ENCODE peak calls at places on chromosomes 3 and 15, in six cellular contexts. G is Calu3, O is fibroblast of mammary gland, M is nephron progenitor cell, H is natural killer cell, A is heart left ventricle. T is an unnamed sample.

GRCh38 chr3:119831941-119832371 is 50.1 kb downstream of the NR1I2 start:
- DNase-seq in G (no peak), O (peak; percentile 32), M (no peak), H (no peak), A (no peak), T (no peak)

GRCh38 chr15:43414196-43414595 is 43.3 kb downstream of the TUBGCP4 start:
- DNase-seq in G (no peak), O (no peak), M (no peak), H (no peak), A (no peak), T (no peak)

GRCh38 chr3:139588450-139588849 is 48.9 kb upstream of the RBP1 start:
- DNase-seq in G (peak; percentile 41), O (no peak), M (no peak), H (no peak), A (no peak), T (no peak)

GRCh38 chr3:45497963-45498362 is 96.6 kb upstream of the LIMD1 start:
- DNase-seq in G (no peak), O (no peak), M (no peak), H (no peak), A (no peak), T (no peak)

GRCh38 chr3:63862804-63863149 is 828 bp downstream of the THOC7 start:
- DNase-seq in G (no peak), O (no peak), M (no peak), H (no peak), A (no peak), T (no peak)

GRCh38 chr15:83700082-83700481 is 46.2 kb downstream of the ADAMTSL3 start:
- DNase-seq in G (no peak), O (no peak), M (no peak), H (no peak), A (no peak), T (no peak)

GRCh38 chr15:88982304-88982945 is 69.2 kb upstream of the MFGE8 start:
- DNase-seq in G (no peak), O (peak; percentile 96), M (no peak), H (no peak), A (peak; percentile 91), T (no peak)

GRCh38 chr15:100133981-100134711 is 207.6 kb downstream of the ADAMTS17 start:
- DNase-seq in G (no peak), O (no peak), M (no peak), H (no peak), A (no peak), T (no peak)

GRCh38 chr15:42191610-42192346 is 16.3 kb downstream of the VPS39 start:
- DNase-seq in G (no peak), O (no peak), M (no peak), H (no peak), A (no peak), T (no peak)

GRCh38 chr15:60087561-60087960 is 83.5 kb downstream of the FOXB1 start:
- DNase-seq in G (no peak), O (no peak), M (no peak), H (no peak), A (no peak), T (no peak)

GRCh38 chr3:158846803-158847465 is 45.1 kb downstream of the MFSD1 start:
- DNase-seq in G (no peak), O (no peak), M (no peak), H (no peak), A (no peak), T (no peak)

GRCh38 chr3:111944377-111944776 is 34.4 kb upstream of the ABHD10 start:
- DNase-seq in G (no peak), O (peak; percentile 40), M (no peak), H (no peak), A (no peak), T (no peak)

GRCh38 chr3:171878441-171879225 is 35.5 kb downstream of the TMEM212 start:
- DNase-seq in G (no peak), O (peak; percentile 74), M (no peak), H (no peak), A (no peak), T (no peak)

GRCh38 chr3:171435757-171436156 is 24.4 kb downstream of the TNIK start:
- DNase-seq in G (no peak), O (no peak), M (no peak), H (no peak), A (no peak), T (no peak)

GRCh38 chr15:98874773-98875172 is 132.8 kb downstream of the PGPEP1L start:
- DNase-seq in G (no peak), O (peak; percentile 51), M (no peak), H (no peak), A (no peak), T (no peak)

GRCh38 chr15:51038258-51039042 is 56.3 kb downstream of the TNFAIP8L3 start:
- DNase-seq in G (no peak), O (no peak), M (no peak), H (no peak), A (no peak), T (no peak)

GRCh38 chr15:67472957-67473356 is 48.0 kb upstream of the C15orf61 start:
- DNase-seq in G (no peak), O (no peak), M (no peak), H (no peak), A (no peak), T (no peak)

GRCh38 chr3:64954995-64955636 is 267.3 kb upstream of the ADAMTS9 start:
- DNase-seq in G (peak; percentile 23), O (no peak), M (peak; percentile 13), H (no peak), A (peak; percentile 20), T (no peak)

GRCh38 chr15:93063292-93063671 is 25.7 kb downstream of the RGMA start:
- DNase-seq in G (no peak), O (no peak), M (no peak), H (no peak), A (no peak), T (no peak)

GRCh38 chr3:49358217-49358883 is at the start of gene GPX1:
- DNase-seq in G (peak; percentile 94), O (peak; percentile 95), M (peak; percentile 95), H (peak; percentile 66), A (peak; percentile 96), T (peak; percentile 91)

DNA sequence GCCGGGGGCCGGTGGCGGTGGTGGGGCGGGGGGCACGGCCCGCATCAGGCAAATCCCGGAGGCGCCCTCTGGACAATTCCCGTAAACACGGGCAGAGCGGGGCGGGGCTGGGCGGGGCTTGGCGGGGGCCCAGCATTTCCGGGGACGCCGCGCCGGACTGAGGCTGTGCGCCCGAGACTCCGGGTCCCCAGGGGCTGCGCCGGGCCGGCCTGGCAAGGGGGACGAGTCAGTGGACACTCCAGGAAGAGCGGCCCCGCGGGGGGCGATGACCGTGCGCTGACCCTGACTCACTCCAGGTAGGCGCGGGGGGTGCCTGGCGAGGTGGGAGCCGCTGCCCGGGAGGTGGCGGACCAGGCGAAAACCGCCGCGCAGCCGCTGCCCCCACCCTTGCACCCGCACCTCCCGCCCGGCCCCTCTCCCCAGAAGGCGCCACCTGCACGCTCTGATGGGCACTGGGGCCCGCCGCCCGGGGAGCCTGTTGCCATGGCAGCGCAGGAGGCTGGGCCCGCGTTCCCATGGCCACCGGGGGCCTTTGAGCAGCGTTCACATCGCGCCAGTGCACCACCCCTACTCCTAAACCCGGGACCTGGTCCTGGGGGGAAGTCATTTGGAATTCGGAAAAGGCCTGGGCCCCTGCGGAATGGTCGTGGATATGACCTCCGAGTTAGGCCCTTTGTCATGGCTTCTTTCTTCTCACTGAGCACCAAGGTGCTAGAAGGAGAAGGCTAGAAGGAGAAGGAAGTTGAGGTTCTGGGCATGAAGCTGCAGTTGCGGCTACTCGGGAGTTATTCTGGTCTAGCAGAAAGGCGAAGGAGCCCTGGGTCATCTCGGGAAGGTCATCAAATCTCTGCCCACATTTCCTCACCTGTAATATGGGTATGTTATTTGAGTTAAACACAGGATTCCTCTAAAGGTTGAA is 16.1 kb upstream of the SEMA4B start:
- DNase-seq in G (peak; percentile 76), O (no peak), M (peak; percentile 84), H (peak; percentile 38), A (peak; percentile 62), T (no peak)
- TF ChIP-seq CTCF in G (no peak), O (no peak), M (no peak), H (no peak), A (no peak), T (no peak)

GRCh38 chr3:185824467-185825378 is at the start of gene IGF2BP2:
- DNase-seq in G (peak; percentile 96), O (peak; percentile 68), M (peak; percentile 86), H (peak; percentile 51), A (peak; percentile 67), T (peak; percentile 65)
- TF ChIP-seq CTCF in G (no peak), O (no peak), M (no peak), H (no peak), A (no peak), T (no peak)

DNA sequence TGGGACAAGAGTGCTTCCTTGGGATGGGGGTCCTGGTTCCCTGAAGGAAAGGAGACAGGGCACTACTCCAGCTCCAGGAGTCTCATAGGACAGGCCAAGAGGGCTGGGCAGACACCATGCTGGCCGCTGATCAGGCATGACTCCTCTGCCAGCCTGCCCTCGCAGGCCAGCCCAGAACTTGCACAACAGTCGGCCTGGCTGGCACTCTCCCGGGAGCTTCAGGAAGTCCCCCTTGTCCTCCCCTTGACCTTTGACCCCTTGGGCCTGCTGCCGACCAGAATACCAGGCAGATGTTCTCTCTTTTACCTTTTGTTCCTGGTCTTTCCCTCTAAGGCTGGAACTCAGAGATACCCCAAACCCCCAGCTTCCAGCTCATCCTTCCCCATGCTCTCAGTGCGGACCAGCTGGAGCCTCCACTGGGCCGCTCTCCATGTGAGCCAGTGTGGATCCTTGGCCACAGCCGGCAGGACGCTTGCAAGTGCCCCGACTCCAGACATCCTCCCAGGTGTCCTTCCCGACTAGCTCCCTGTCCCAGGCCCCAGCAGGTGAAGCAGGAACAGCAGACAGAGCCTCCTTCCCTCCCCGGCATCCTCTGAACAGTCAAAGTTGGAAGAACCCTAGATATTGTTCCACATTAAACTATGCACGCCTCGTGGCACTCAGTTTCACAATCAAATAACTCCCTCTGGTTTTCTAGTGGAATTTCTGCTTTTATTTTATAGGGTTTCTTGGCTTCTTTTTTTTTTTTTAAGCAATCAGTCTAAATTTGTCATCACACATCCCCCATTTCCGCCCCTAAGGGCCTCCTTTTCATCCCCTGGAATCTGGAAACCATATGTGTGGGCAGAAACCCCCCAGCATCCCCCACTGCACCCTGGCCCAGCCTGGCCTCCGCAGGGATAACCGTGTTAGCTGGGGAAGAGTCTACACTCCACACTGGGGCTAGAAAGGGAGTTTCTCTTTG is 15.7 kb downstream of the VPS18 start:
- DNase-seq in G (no peak), O (no peak), M (no peak), H (no peak), A (no peak), T (peak; percentile 73)
- TF ChIP-seq CTCF in G (no peak), O (no peak), M (no peak), H (no peak), A (no peak), T (no peak)

DNA sequence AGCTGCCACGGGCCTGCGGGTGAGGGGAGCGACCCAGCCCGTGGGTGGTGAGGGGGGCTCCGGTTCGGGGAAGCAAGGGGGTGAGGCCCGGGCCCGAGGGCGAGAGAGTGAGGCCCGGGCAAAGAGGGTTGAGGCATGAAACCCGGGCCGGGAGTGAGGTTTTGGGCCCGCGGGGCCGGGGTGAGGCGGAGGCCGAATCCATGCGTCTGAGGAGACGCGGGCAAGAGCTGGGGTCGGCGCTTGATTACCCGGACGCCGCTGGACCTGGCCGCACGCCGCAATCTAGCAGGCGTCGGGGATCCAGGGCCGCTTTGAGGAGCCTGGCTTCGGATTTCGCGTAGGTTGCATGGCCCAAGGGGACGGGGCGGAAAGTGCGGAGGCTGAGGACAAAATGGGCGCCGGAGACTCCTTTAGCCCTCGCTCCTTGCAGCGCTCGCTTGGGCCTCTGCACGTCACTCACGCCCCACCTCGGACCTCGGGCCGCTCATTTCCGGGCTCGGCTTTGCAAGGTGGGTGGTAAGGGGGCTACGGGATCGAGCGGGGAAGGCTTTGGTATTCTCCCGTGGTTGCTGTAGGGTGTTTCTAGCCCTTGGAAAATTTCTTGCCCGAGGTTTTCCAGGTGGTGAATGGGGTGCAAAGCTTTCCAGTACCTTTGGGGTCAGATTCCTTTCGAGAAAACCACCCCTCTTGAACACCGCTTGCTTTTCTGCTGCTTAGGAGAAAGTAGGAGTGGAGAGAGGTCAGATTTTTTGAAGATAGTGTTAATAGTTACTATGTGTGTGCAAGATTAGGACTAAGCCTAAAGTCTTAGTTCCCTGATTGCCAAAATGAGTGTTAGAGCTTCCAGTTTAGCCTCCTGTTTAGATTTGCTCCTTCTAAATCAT is 827 bp downstream of the SLC25A36 start:
- DNase-seq in G (peak; percentile 79), O (peak; percentile 60), M (peak; percentile 78), H (peak; percentile 51), A (peak; percentile 57), T (peak; percentile 53)
- TF ChIP-seq CTCF in G (no peak), O (no peak), M (no peak), H (no peak), A (no peak), T (no peak)

T was measured in CD14-positive monocyte.